ENCODE peak calls at places on chromosome 2, in eight cellular contexts. One of them, this sample, is unnamed.

GRCh38 chr2:237262838-237263771 is 150.9 kb downstream of the COL6A3 start:
- DNase-seq in left ventricle myocardium inferior: no peak
- DNase-seq in IMR-90: peak; percentile 89
- DNase-seq in psoas muscle: no peak
- DNase-seq in iPS DF 6.9: no peak
- DNase-seq in prostate gland: no peak
- DNase-seq in pancreas: no peak
- DNase-seq in tibial artery: no peak
- DNase-seq in this sample: no peak

GRCh38 chr2:1887915-1888314 is 143.6 kb upstream of the PXDN start:
- DNase-seq in iPS DF 6.9: no peak
- DNase-seq in left ventricle myocardium inferior: no peak
- DNase-seq in pancreas: no peak
- DNase-seq in tibial artery: no peak
- DNase-seq in psoas muscle: no peak
- DNase-seq in IMR-90: peak; percentile 3
- DNase-seq in prostate gland: no peak
- DNase-seq in this sample: no peak

GRCh38 chr2:147628971-147629421 is 215.8 kb upstream of the ACVR2A start:
- DNase-seq in IMR-90: no peak
- DNase-seq in left ventricle myocardium inferior: no peak
- DNase-seq in iPS DF 6.9: no peak
- DNase-seq in tibial artery: no peak
- DNase-seq in pancreas: no peak
- DNase-seq in psoas muscle: no peak
- DNase-seq in prostate gland: no peak
- DNase-seq in this sample: no peak

GRCh38 chr2:168685619-168686453 is 116.6 kb upstream of the NOSTRIN start:
- DNase-seq in IMR-90: no peak
- DNase-seq in pancreas: no peak
- DNase-seq in left ventricle myocardium inferior: no peak
- DNase-seq in iPS DF 6.9: no peak
- DNase-seq in prostate gland: no peak
- DNase-seq in psoas muscle: no peak
- DNase-seq in tibial artery: no peak
- DNase-seq in this sample: no peak

GRCh38 chr2:206531996-206532543 is 88.7 kb downstream of the ADAM23 start:
- DNase-seq in tibial artery: no peak
- DNase-seq in IMR-90: peak; percentile 29
- DNase-seq in pancreas: no peak
- DNase-seq in left ventricle myocardium inferior: no peak
- DNase-seq in iPS DF 6.9: no peak
- DNase-seq in prostate gland: no peak
- DNase-seq in psoas muscle: peak; percentile 69
- DNase-seq in this sample: no peak

GRCh38 chr2:88690591-88691338 is 708 bp upstream of the RPIA start:
- DNase-seq in left ventricle myocardium inferior: peak; percentile 25
- DNase-seq in iPS DF 6.9: no peak
- DNase-seq in tibial artery: no peak
- DNase-seq in pancreas: peak; percentile 69
- DNase-seq in psoas muscle: peak; percentile 61
- DNase-seq in prostate gland: no peak
- DNase-seq in IMR-90: peak; percentile 2
- DNase-seq in this sample: peak; percentile 53

GRCh38 chr2:30362468-30363081 is 84.5 kb upstream of the LCLAT1 start:
- DNase-seq in pancreas: no peak
- DNase-seq in iPS DF 6.9: no peak
- DNase-seq in IMR-90: peak; percentile 70
- DNase-seq in tibial artery: no peak
- DNase-seq in psoas muscle: no peak
- DNase-seq in left ventricle myocardium inferior: no peak
- DNase-seq in prostate gland: no peak
- DNase-seq in this sample: no peak

GRCh38 chr2:140344842-140345241 is 1564.7 kb upstream of the NXPH2 start:
- DNase-seq in pancreas: no peak
- DNase-seq in psoas muscle: no peak
- DNase-seq in IMR-90: no peak
- DNase-seq in prostate gland: no peak
- DNase-seq in tibial artery: no peak
- DNase-seq in left ventricle myocardium inferior: no peak
- DNase-seq in iPS DF 6.9: no peak
- DNase-seq in this sample: no peak

GRCh38 chr2:67930156-67930555 is 132.6 kb downstream of the C1D start:
- DNase-seq in tibial artery: no peak
- DNase-seq in psoas muscle: no peak
- DNase-seq in pancreas: no peak
- DNase-seq in left ventricle myocardium inferior: no peak
- DNase-seq in iPS DF 6.9: peak; percentile 66
- DNase-seq in prostate gland: no peak
- DNase-seq in IMR-90: no peak
- DNase-seq in this sample: no peak

GRCh38 chr2:32905270-32905669 is 41.5 kb upstream of the LTBP1 start:
- DNase-seq in tibial artery: no peak
- DNase-seq in psoas muscle: no peak
- DNase-seq in iPS DF 6.9: no peak
- DNase-seq in left ventricle myocardium inferior: no peak
- DNase-seq in pancreas: no peak
- DNase-seq in IMR-90: no peak
- DNase-seq in prostate gland: no peak
- DNase-seq in this sample: no peak

GRCh38 chr2:157246212-157247067 is 11.1 kb upstream of the GALNT5 start:
- DNase-seq in IMR-90: peak; percentile 93
- DNase-seq in pancreas: no peak
- DNase-seq in left ventricle myocardium inferior: no peak
- DNase-seq in prostate gland: no peak
- DNase-seq in iPS DF 6.9: peak; percentile 16
- DNase-seq in tibial artery: no peak
- DNase-seq in psoas muscle: no peak
- DNase-seq in this sample: no peak

GRCh38 chr2:31193806-31194205 is 23.5 kb downstream of the CAPN14 start:
- DNase-seq in tibial artery: no peak
- DNase-seq in IMR-90: no peak
- DNase-seq in left ventricle myocardium inferior: no peak
- DNase-seq in pancreas: no peak
- DNase-seq in psoas muscle: no peak
- DNase-seq in prostate gland: no peak
- DNase-seq in iPS DF 6.9: no peak
- DNase-seq in this sample: no peak

GRCh38 chr2:239769574-239770145 is 255.5 kb downstream of the NDUFA10 start:
- DNase-seq in pancreas: no peak
- DNase-seq in psoas muscle: peak; percentile 58
- DNase-seq in left ventricle myocardium inferior: no peak
- DNase-seq in iPS DF 6.9: no peak
- DNase-seq in prostate gland: peak; percentile 21
- DNase-seq in IMR-90: no peak
- DNase-seq in tibial artery: peak; percentile 52
- DNase-seq in this sample: no peak

GRCh38 chr2:55805662-55806061 is 112.0 kb upstream of the PNPT1 start:
- DNase-seq in prostate gland: no peak
- DNase-seq in left ventricle myocardium inferior: no peak
- DNase-seq in iPS DF 6.9: no peak
- DNase-seq in IMR-90: no peak
- DNase-seq in psoas muscle: no peak
- DNase-seq in tibial artery: no peak
- DNase-seq in pancreas: no peak
- DNase-seq in this sample: no peak

GRCh38 chr2:42794271-42795046 is 2.1 kb upstream of the HAAO start:
- DNase-seq in tibial artery: no peak
- DNase-seq in iPS DF 6.9: no peak
- DNase-seq in left ventricle myocardium inferior: no peak
- DNase-seq in IMR-90: no peak
- DNase-seq in prostate gland: no peak
- DNase-seq in psoas muscle: peak; percentile 59
- DNase-seq in pancreas: peak; percentile 71
- DNase-seq in this sample: no peak

GRCh38 chr2:134341476-134341875 is 87.6 kb downstream of the MGAT5 start:
- DNase-seq in left ventricle myocardium inferior: no peak
- DNase-seq in tibial artery: no peak
- DNase-seq in iPS DF 6.9: no peak
- DNase-seq in pancreas: no peak
- DNase-seq in prostate gland: no peak
- DNase-seq in IMR-90: no peak
- DNase-seq in psoas muscle: no peak
- DNase-seq in this sample: no peak

GRCh38 chr2:68103026-68103425 is 40.2 kb upstream of the C1D start:
- DNase-seq in psoas muscle: no peak
- DNase-seq in tibial artery: no peak
- DNase-seq in pancreas: no peak
- DNase-seq in IMR-90: no peak
- DNase-seq in left ventricle myocardium inferior: no peak
- DNase-seq in iPS DF 6.9: no peak
- DNase-seq in prostate gland: no peak
- DNase-seq in this sample: no peak

GRCh38 chr2:10798783-10799182 is 13.8 kb downstream of the PDIA6 start:
- DNase-seq in left ventricle myocardium inferior: no peak
- DNase-seq in tibial artery: no peak
- DNase-seq in psoas muscle: no peak
- DNase-seq in IMR-90: no peak
- DNase-seq in iPS DF 6.9: no peak
- DNase-seq in pancreas: no peak
- DNase-seq in prostate gland: no peak
- DNase-seq in this sample: no peak

GRCh38 chr2:201909348-201909747 is 103.0 kb downstream of the CDK15 start:
- DNase-seq in psoas muscle: no peak
- DNase-seq in pancreas: no peak
- DNase-seq in iPS DF 6.9: no peak
- DNase-seq in prostate gland: no peak
- DNase-seq in tibial artery: no peak
- DNase-seq in left ventricle myocardium inferior: no peak
- DNase-seq in IMR-90: peak; percentile 97
- DNase-seq in this sample: no peak

GRCh38 chr2:70767094-70767698 is 804 bp downstream of the ADD2 start:
- DNase-seq in left ventricle myocardium inferior: no peak
- DNase-seq in IMR-90: no peak
- DNase-seq in psoas muscle: no peak
- DNase-seq in iPS DF 6.9: no peak
- DNase-seq in pancreas: no peak
- DNase-seq in prostate gland: no peak
- DNase-seq in tibial artery: no peak
- DNase-seq in this sample: no peak

GRCh38 chr2:5464657-5465056 is 227.5 kb upstream of the SOX11 start:
- DNase-seq in psoas muscle: no peak
- DNase-seq in left ventricle myocardium inferior: no peak
- DNase-seq in IMR-90: no peak
- DNase-seq in pancreas: no peak
- DNase-seq in tibial artery: no peak
- DNase-seq in prostate gland: no peak
- DNase-seq in iPS DF 6.9: no peak
- DNase-seq in this sample: no peak

GRCh38 chr2:178193823-178194599 is at the start of gene OSBPL6:
- DNase-seq in IMR-90: peak; percentile 82
- DNase-seq in prostate gland: peak; percentile 81
- DNase-seq in left ventricle myocardium inferior: peak; percentile 87
- DNase-seq in psoas muscle: peak; percentile 93
- DNase-seq in pancreas: peak; percentile 87
- DNase-seq in iPS DF 6.9: peak; percentile 18
- DNase-seq in tibial artery: peak; percentile 91
- DNase-seq in this sample: peak; percentile 81

GRCh38 chr2:204265701-204266310 is 279.5 kb upstream of the PARD3B start:
- DNase-seq in pancreas: no peak
- DNase-seq in IMR-90: no peak
- DNase-seq in prostate gland: no peak
- DNase-seq in tibial artery: no peak
- DNase-seq in iPS DF 6.9: no peak
- DNase-seq in left ventricle myocardium inferior: no peak
- DNase-seq in psoas muscle: no peak
- DNase-seq in this sample: no peak

GRCh38 chr2:179604638-179605037 is 256.8 kb downstream of the ZNF385B start:
- DNase-seq in prostate gland: no peak
- DNase-seq in IMR-90: no peak
- DNase-seq in iPS DF 6.9: no peak
- DNase-seq in left ventricle myocardium inferior: no peak
- DNase-seq in psoas muscle: no peak
- DNase-seq in tibial artery: no peak
- DNase-seq in pancreas: no peak
- DNase-seq in this sample: no peak

DNA sequence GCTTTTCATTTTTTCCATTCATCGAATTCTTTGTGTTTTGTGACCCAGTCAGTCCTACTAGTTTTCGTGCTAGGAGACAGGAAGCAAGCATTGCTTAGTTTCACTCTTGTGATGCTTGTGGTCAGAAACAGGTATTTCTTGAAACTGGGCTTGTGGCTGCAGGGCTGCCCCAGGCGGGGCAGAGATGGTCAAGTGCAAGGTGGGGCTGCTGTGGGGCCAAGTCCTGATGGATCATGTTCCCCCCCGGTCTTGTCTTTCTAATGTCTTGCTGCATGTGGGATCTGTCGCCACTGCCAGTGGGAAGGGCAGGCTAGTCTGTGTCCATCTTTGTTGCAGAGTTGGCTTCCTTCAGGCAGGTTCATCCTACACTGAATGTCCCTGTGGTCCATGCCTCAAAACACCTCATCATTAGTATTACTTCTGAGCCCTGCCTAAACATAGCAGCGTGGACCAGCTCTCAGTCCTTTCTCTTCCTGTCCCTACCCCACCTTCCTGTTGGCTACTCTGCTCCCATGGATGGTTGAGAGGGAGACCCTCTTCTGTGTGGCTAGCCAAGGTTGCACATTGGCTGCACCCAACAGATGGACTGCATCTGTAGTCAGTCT is 38.7 kb downstream of the INPP4A start:
- DNase-seq in iPS DF 6.9: no peak
- DNase-seq in pancreas: no peak
- DNase-seq in prostate gland: no peak
- DNase-seq in tibial artery: peak; percentile 45
- DNase-seq in left ventricle myocardium inferior: no peak
- DNase-seq in IMR-90: no peak
- DNase-seq in psoas muscle: no peak
- DNase-seq in this sample: no peak
- H3K4me1 ChIP-seq in iPS DF 6.9: peaks cover 9% of the 10 kb centered on the region
- H3K4me1 ChIP-seq in pancreas: peaks cover 25% of the 10 kb centered on the region
- H3K4me1 ChIP-seq in prostate gland: peaks cover 5% of the 10 kb centered on the region
- H3K4me1 ChIP-seq in tibial artery: peaks cover 14% of the 10 kb centered on the region
- H3K4me1 ChIP-seq in left ventricle myocardium inferior: peaks cover 84% of the 10 kb centered on the region
- H3K4me1 ChIP-seq in IMR-90: peaks cover 12% of the 10 kb centered on the region
- H3K4me1 ChIP-seq in psoas muscle: peaks cover 25% of the 10 kb centered on the region
- H3K4me1 ChIP-seq in this sample: peaks cover 84% of the 10 kb centered on the region

GRCh38 chr2:241724975-241725870 is 9.2 kb upstream of the D2HGDH start:
- DNase-seq in prostate gland: no peak
- DNase-seq in iPS DF 6.9: no peak
- DNase-seq in IMR-90: no peak
- DNase-seq in tibial artery: no peak
- DNase-seq in left ventricle myocardium inferior: no peak
- DNase-seq in pancreas: peak; percentile 25
- DNase-seq in psoas muscle: no peak
- DNase-seq in this sample: no peak
- H3K4me1 ChIP-seq in prostate gland: no peaks in the 10 kb centered on the region
- H3K4me1 ChIP-seq in iPS DF 6.9: no peaks in the 10 kb centered on the region
- H3K4me1 ChIP-seq in IMR-90: no peaks in the 10 kb centered on the region
- H3K4me1 ChIP-seq in tibial artery: no peaks in the 10 kb centered on the region
- H3K4me1 ChIP-seq in left ventricle myocardium inferior: peaks cover 7% of the 10 kb centered on the region
- H3K4me1 ChIP-seq in pancreas: no peaks in the 10 kb centered on the region
- H3K4me1 ChIP-seq in psoas muscle: peaks cover 16% of the 10 kb centered on the region
- H3K4me1 ChIP-seq in this sample: no peaks in the 10 kb centered on the region

GRCh38 chr2:189157431-189157830 is 22.1 kb downstream of the COL5A2 start:
- DNase-seq in pancreas: no peak
- DNase-seq in IMR-90: peak; percentile 37
- DNase-seq in left ventricle myocardium inferior: no peak
- DNase-seq in tibial artery: no peak
- DNase-seq in psoas muscle: no peak
- DNase-seq in prostate gland: no peak
- DNase-seq in iPS DF 6.9: no peak
- DNase-seq in this sample: no peak
- H3K4me1 ChIP-seq in pancreas: no peaks in the 10 kb centered on the region
- H3K4me1 ChIP-seq in IMR-90: peaks cover 11% of the 10 kb centered on the region
- H3K4me1 ChIP-seq in left ventricle myocardium inferior: peaks cover 22% of the 10 kb centered on the region
- H3K4me1 ChIP-seq in tibial artery: peaks cover 18% of the 10 kb centered on the region
- H3K4me1 ChIP-seq in psoas muscle: no peaks in the 10 kb centered on the region
- H3K4me1 ChIP-seq in prostate gland: no peaks in the 10 kb centered on the region
- H3K4me1 ChIP-seq in iPS DF 6.9: no peaks in the 10 kb centered on the region
- H3K4me1 ChIP-seq in this sample: no peaks in the 10 kb centered on the region

GRCh38 chr2:132416080-132416911 is at the start of gene GPR39:
- DNase-seq in left ventricle myocardium inferior: peak; percentile 38
- DNase-seq in psoas muscle: peak; percentile 72
- DNase-seq in tibial artery: peak; percentile 71
- DNase-seq in IMR-90: peak; percentile 96
- DNase-seq in prostate gland: peak; percentile 80
- DNase-seq in iPS DF 6.9: no peak
- DNase-seq in pancreas: peak; percentile 94
- DNase-seq in this sample: peak; percentile 94
- H3K4me1 ChIP-seq in left ventricle myocardium inferior: peaks cover 14% of the 10 kb centered on the region
- H3K4me1 ChIP-seq in psoas muscle: peaks cover 13% of the 10 kb centered on the region
- H3K4me1 ChIP-seq in tibial artery: no peaks in the 10 kb centered on the region
- H3K4me1 ChIP-seq in IMR-90: peaks cover 10% of the 10 kb centered on the region
- H3K4me1 ChIP-seq in prostate gland: peaks cover 3% of the 10 kb centered on the region
- H3K4me1 ChIP-seq in iPS DF 6.9: peaks cover 4% of the 10 kb centered on the region
- H3K4me1 ChIP-seq in pancreas: peaks cover 28% of the 10 kb centered on the region
- H3K4me1 ChIP-seq in this sample: peaks cover 43% of the 10 kb centered on the region